ENCODE peak calls at places on chromosomes 4 and X, in six cellular contexts. T is fibroblast of lung, M is psoas muscle, C is mammary epithelial cell, J is tibial artery, G is endothelial cell of umbilical vein. L is an unnamed sample.

GRCh38 chrX:145405012-145405411 is 157.7 kb downstream of the SPANXN1 start:
- DNase-seq in T (peak; percentile 25), M (no peak), C (peak; percentile 5), J (no peak), G (peak; percentile 1), L (no peak)

GRCh38 chr4:138609943-138610350 is 367.8 kb upstream of the SLC7A11 start:
- DNase-seq in T (peak; percentile 62), M (no peak), C (peak; percentile 51), J (no peak), G (no peak), L (peak; percentile 49)

GRCh38 chr4:5399790-5400421 is 308.5 kb downstream of the EVC2 start:
- DNase-seq in T (peak; percentile 40), M (no peak), C (no peak), J (no peak), G (peak; percentile 25), L (no peak)

GRCh38 chr4:152036626-152037025 is 275.8 kb upstream of the GATB start:
- DNase-seq in T (no peak), M (no peak), C (no peak), J (no peak), G (no peak), L (no peak)

GRCh38 chr4:145709843-145710242 is 29.9 kb downstream of the C4orf51 start:
- DNase-seq in T (peak; percentile 86), M (no peak), C (peak; percentile 90), J (no peak), G (no peak), L (no peak)

GRCh38 chr4:6495736-6496135 is 23.3 kb upstream of the PPP2R2C start:
- DNase-seq in T (no peak), M (no peak), C (no peak), J (no peak), G (no peak), L (no peak)

GRCh38 chr4:87559090-87559837 is 30.1 kb upstream of the SPARCL1 start:
- DNase-seq in T (no peak), M (no peak), C (no peak), J (no peak), G (no peak), L (no peak)

GRCh38 chr4:83629945-83630684 is 94.2 kb downstream of the GPAT3 start:
- DNase-seq in T (peak; percentile 68), M (no peak), C (peak; percentile 57), J (no peak), G (peak; percentile 92), L (no peak)

GRCh38 chr4:89379541-89380035 is 72.0 kb upstream of the GPRIN3 start:
- DNase-seq in T (no peak), M (no peak), C (no peak), J (no peak), G (peak; percentile 84), L (no peak)

GRCh38 chr4:150152764-150153163 is 74.5 kb downstream of the DCLK2 start:
- DNase-seq in T (peak; percentile 38), M (no peak), C (no peak), J (no peak), G (peak; percentile 75), L (no peak)

GRCh38 chr4:6676722-6677558 is 16.7 kb upstream of the S100P start:
- DNase-seq in T (no peak), M (no peak), C (no peak), J (no peak), G (no peak), L (no peak)

GRCh38 chr4:113383111-113383785 is 333.8 kb downstream of the ANK2 start:
- DNase-seq in T (peak; percentile 86), M (no peak), C (peak; percentile 17), J (no peak), G (peak; percentile 82), L (no peak)

GRCh38 chr4:143357161-143357845 is 20.6 kb downstream of the GAB1 start:
- DNase-seq in T (no peak), M (no peak), C (peak; percentile 87), J (no peak), G (no peak), L (no peak)

GRCh38 chr4:6568689-6569332 is 6.2 kb upstream of the MAN2B2 start:
- DNase-seq in T (peak; percentile 61), M (no peak), C (peak; percentile 74), J (no peak), G (no peak), L (no peak)

GRCh38 chr4:185143596-185143969 is 517 bp downstream of the SLC25A4 start:
- DNase-seq in T (peak; percentile 27), M (peak; percentile 80), C (peak; percentile 53), J (peak; percentile 94), G (peak; percentile 24), L (peak; percentile 89)

GRCh38 chr4:8688908-8689445 is 96.4 kb downstream of the CPZ start:
- DNase-seq in T (no peak), M (no peak), C (no peak), J (peak; percentile 46), G (no peak), L (no peak)

GRCh38 chrX:9604111-9604907 is 139.5 kb downstream of the TBL1X start:
- DNase-seq in T (no peak), M (peak; percentile 79), C (no peak), J (peak; percentile 80), G (no peak), L (peak; percentile 73)

GRCh38 chrX:485368-485767 is 98.7 kb upstream of the PPP2R3B start:
- DNase-seq in T (no peak), M (no peak), C (no peak), J (no peak), G (no peak), L (no peak)

GRCh38 chr4:151939670-151940069 is 178.9 kb upstream of the GATB start:
- DNase-seq in T (no peak), M (no peak), C (no peak), J (no peak), G (no peak), L (no peak)

GRCh38 chr4:95107635-95108034 is 349.9 kb downstream of the BMPR1B start:
- DNase-seq in T (peak; percentile 33), M (peak; percentile 19), C (peak; percentile 39), J (no peak), G (peak; percentile 59), L (no peak)

GRCh38 chr4:54484361-54484760 is 173.4 kb upstream of the KIT start:
- DNase-seq in T (no peak), M (no peak), C (peak; percentile 98), J (no peak), G (no peak), L (no peak)

GRCh38 chr4:83490876-83491450 is 6.1 kb upstream of the ABRAXAS1 start:
- DNase-seq in T (peak; percentile 37), M (no peak), C (no peak), J (no peak), G (peak; percentile 33), L (no peak)

GRCh38 chrX:18701621-18702361 is 5.7 kb upstream of the PPEF1 start:
- DNase-seq in T (peak; percentile 45), M (no peak), C (no peak), J (no peak), G (peak; percentile 78), L (no peak)

GRCh38 chr4:65943076-65943475 is 272.8 kb upstream of the EPHA5 start:
- DNase-seq in T (no peak), M (no peak), C (peak; percentile 8), J (no peak), G (peak; percentile 56), L (no peak)

GRCh38 chrX:13898084-13898483 is 81.2 kb upstream of the GPM6B start:
- DNase-seq in T (peak; percentile 45), M (no peak), C (peak; percentile 41), J (peak; percentile 65), G (no peak), L (no peak)

GRCh38 chr4:175584172-175584571 is 227.9 kb downstream of the GPM6A start:
- DNase-seq in T (no peak), M (no peak), C (no peak), J (no peak), G (no peak), L (no peak)

GRCh38 chr4:168586926-168587325 is 90.1 kb downstream of the PALLD start:
- DNase-seq in T (no peak), M (no peak), C (no peak), J (no peak), G (no peak), L (no peak)

GRCh38 chr4:178577933-178578332 is 1135.7 kb upstream of the AGA start:
- DNase-seq in T (peak; percentile 27), M (no peak), C (no peak), J (no peak), G (no peak), L (no peak)

GRCh38 chr4:156614536-156614935 is 357.1 kb downstream of the PDGFC start:
- DNase-seq in T (no peak), M (no peak), C (no peak), J (no peak), G (no peak), L (no peak)
- H3K4me3 ChIP-seq in T (no peak overlapping the region), M (no peak overlapping the region), C (no peak overlapping the region), J (no peak overlapping the region), G (no peak overlapping the region), L (no peak overlapping the region)

GRCh38 chr4:14810121-14810520 is 192.2 kb upstream of the CPEB2 start:
- DNase-seq in T (no peak), M (no peak), C (no peak), J (no peak), G (no peak), L (no peak)

GRCh38 chr4:14809203-14809602 is 193.1 kb upstream of the CPEB2 start:
- DNase-seq in T (no peak), M (no peak), C (no peak), J (no peak), G (no peak), L (no peak)

GRCh38 chr4:14812101-14812500 is 190.2 kb upstream of the CPEB2 start:
- DNase-seq in T (no peak), M (no peak), C (no peak), J (no peak), G (no peak), L (no peak)

GRCh38 chr4:14807857-14808256 is 194.4 kb upstream of the CPEB2 start:
- DNase-seq in T (no peak), M (no peak), C (peak; percentile 6), J (no peak), G (no peak), L (no peak)

GRCh38 chr4:14810568-14810967 is 191.7 kb upstream of the CPEB2 start:
- DNase-seq in T (no peak), M (no peak), C (no peak), J (no peak), G (no peak), L (no peak)
- H3K27ac ChIP-seq in T (no peak overlapping the region), M (no peak overlapping the region), C (no peak overlapping the region), J (no peak overlapping the region), G (no peak overlapping the region), L (peak overlapping the region; percentile 8)

GRCh38 chrX:28586891-28587635 is at the start of gene IL1RAPL1:
- DNase-seq in T (peak; percentile 83), M (no peak), C (peak; percentile 8), J (no peak), G (peak; percentile 78), L (no peak)
- H3K4me3 ChIP-seq in T (peak within 1 kb of the TSS; percentile 53), M (peak within 1 kb of the TSS; percentile 48), C (no peak within 1 kb of the TSS), J (peak within 1 kb of the TSS; percentile 12), G (peak within 1 kb of the TSS; percentile 88), L (peak within 1 kb of the TSS; percentile 40)

GRCh38 chr4:3870567-3870962 is 104.4 kb downstream of the ADRA2C start:
- DNase-seq in T (no peak), M (no peak), C (no peak), J (no peak), G (no peak), L (no peak)
- H3K27ac ChIP-seq in T (no peak overlapping the region), M (no peak overlapping the region), C (no peak overlapping the region), J (no peak overlapping the region), G (no peak overlapping the region), L (no peak overlapping the region)